ENCODE peak calls at places on chromosomes 13 and 19, in five cellular contexts. N, V, I, H and X are unnamed samples.

GRCh38 chr13:48500652-48501197 is 32.2 kb downstream of the RCBTB2 start:
- DNase-seq in N (no peak), V (no peak), I (no peak), H (no peak), X (no peak)

GRCh38 chr19:14556662-14557188 is 15.1 kb downstream of the NDUFB7 start:
- DNase-seq in N (peak), V (peak), I (peak), H (peak), X (peak)

GRCh38 chr13:78595819-78596700 is 7.3 kb downstream of the POU4F1 start:
- DNase-seq in N (no peak), V (no peak), I (no peak), H (no peak), X (no peak)

GRCh38 chr19:18848860-18849661 is 17.3 kb downstream of the UPF1 start:
- DNase-seq in N (no peak), V (peak), I (peak), H (no peak), X (no peak)

GRCh38 chr19:45643024-45643926 is 4.1 kb upstream of the EML2 start:
- DNase-seq in N (peak), V (peak), I (peak), H (peak), X (no peak)

GRCh38 chr13:111632906-111633305 is 312.5 kb downstream of the TEX29 start:
- DNase-seq in N (no peak), V (no peak), I (no peak), H (no peak), X (peak)

GRCh38 chr13:31930901-31931522 is 100.6 kb upstream of the FRY start:
- DNase-seq in N (no peak), V (no peak), I (no peak), H (no peak), X (no peak)

GRCh38 chr19:58538257-58539168 is 5.4 kb upstream of the TRIM28 start:
- DNase-seq in N (peak), V (no peak), I (peak), H (peak), X (peak)

GRCh38 chr19:40424637-40425449 is 949 bp downstream of the SERTAD1 start:
- DNase-seq in N (peak), V (no peak), I (no peak), H (no peak), X (no peak)

GRCh38 chr19:46828484-46828883 is 22.2 kb downstream of the AP2S1 start:
- DNase-seq in N (no peak), V (no peak), I (no peak), H (no peak), X (no peak)

GRCh38 chr19:36203293-36203692 is 11.2 kb downstream of the ZNF565 start:
- DNase-seq in N (no peak), V (no peak), I (no peak), H (no peak), X (no peak)

GRCh38 chr19:38679839-38680238 is 32.4 kb downstream of the ACTN4 start:
- DNase-seq in N (no peak), V (no peak), I (no peak), H (no peak), X (no peak)

GRCh38 chr19:51025401-51025800 is 1.0 kb downstream of the KLK11 start:
- DNase-seq in N (no peak), V (no peak), I (no peak), H (no peak), X (no peak)

GRCh38 chr13:34161829-34162544 is 344.0 kb downstream of the RFC3 start:
- DNase-seq in N (no peak), V (no peak), I (no peak), H (no peak), X (no peak)

GRCh38 chr19:43124360-43124759 is 41.9 kb upstream of the PSG2 start:
- DNase-seq in N (no peak), V (no peak), I (no peak), H (no peak), X (no peak)

GRCh38 chr13:30382836-30383525 is 39.3 kb upstream of the UBE2L5 start:
- DNase-seq in N (no peak), V (no peak), I (no peak), H (no peak), X (no peak)

GRCh38 chr13:105878119-105878518 is 657.3 kb downstream of the EFNB2 start:
- DNase-seq in N (no peak), V (no peak), I (no peak), H (no peak), X (no peak)

GRCh38 chr13:77384999-77385398 is 58.1 kb upstream of the MYCBP2 start:
- DNase-seq in N (no peak), V (no peak), I (no peak), H (no peak), X (no peak)

GRCh38 chr13:113864303-113864890 is 521 bp upstream of the GAS6 start:
- DNase-seq in N (no peak), V (no peak), I (no peak), H (no peak), X (no peak)
- H3K27ac ChIP-seq in N (no peak), V (no peak), I (peak), H (no peak), X (no peak)

DNA sequence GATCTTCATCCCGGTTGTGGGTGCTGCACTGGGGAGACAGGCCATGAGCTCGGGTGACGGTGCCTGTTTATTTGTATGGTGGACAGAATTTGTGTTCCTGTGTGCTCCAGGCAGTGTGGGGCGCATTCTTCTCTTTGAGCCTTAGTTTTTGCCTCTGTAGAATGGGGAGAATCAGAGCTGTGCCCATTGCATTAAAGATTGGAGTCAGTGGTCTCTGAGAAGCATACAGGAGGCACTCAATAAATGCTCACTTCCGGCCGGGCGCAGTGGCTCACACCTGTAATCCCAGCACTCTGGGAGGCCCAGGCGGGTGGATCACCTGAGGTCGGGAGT is 23.0 kb downstream of the NFIC start:
- DNase-seq in N (no peak), V (no peak), I (no peak), H (no peak), X (no peak)
- H3K27ac ChIP-seq in N (no peak), V (no peak), I (peak), H (no peak), X (no peak)

DNA sequence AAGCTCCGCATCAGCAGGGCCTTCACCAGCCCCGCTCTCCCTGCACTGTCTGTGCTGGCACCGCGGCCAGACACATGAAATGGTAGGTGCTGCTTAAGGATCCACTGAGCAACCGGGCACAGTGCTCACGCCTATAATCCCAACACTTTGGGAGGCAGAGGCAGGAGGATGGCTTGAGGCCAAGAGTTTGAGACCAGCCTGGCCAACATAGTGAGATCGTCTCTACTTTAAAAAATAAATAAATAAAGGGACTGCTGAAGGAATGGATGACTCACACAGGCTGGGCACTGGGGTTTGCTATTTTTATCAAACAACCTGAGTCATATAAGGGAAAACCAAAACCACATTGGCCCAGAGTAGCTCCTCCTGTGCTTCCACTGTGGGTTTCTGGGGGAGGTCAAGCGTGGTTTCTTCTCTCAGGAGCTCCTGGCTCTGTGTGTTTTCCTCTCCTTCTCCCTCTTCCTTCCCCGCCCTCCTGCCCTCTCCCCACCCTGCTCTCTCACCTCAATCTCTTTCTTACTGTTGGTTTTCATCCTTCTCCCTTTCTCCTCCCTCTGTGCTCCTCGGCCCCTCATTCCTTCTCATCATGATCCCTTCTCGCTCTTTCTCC is 21.3 kb downstream of the VRK3 start:
- DNase-seq in N (peak), V (no peak), I (peak), H (no peak), X (no peak)
- H3K27ac ChIP-seq in N (no peak), V (no peak), I (no peak), H (peak), X (no peak)

DNA sequence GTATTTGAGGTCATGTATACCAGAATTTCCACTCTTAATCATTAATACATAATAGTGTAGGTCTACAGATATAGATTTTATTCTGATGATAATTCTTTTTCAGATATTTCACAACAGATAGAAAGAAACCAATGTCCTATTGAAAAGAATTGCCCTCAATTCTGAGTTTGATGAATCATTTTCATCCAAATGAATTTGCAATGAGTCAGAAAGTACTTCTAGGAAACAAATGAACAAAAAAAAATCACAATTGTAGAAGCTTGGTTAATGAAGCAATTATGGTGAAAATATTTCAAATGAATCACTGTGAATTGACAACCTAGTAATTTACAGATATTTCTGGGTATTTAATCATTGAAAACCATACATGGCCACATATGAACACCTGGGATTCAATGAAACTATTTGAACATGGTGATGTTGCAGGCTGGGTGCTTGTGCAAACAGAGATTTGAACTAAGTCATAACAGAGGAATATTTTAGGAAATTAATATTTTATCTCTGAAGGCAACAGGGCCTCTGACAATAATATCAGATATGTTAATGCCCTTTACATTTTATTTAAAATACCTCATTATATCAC is 360.9 kb downstream of the SLITRK5 start:
- DNase-seq in N (no peak), V (no peak), I (no peak), H (no peak), X (no peak)
- H3K27ac ChIP-seq in N (no peak), V (no peak), I (no peak), H (no peak), X (no peak)

GRCh38 chr19:13118424-13119193 is 545 bp downstream of the NACC1 start:
- DNase-seq in N (no peak), V (no peak), I (no peak), H (no peak), X (no peak)
- H3K27ac ChIP-seq in N (peak), V (no peak), I (peak), H (peak), X (no peak)

GRCh38 chr13:109764474-109765292 is 21.7 kb downstream of the IRS2 start:
- DNase-seq in N (no peak), V (peak), I (no peak), H (no peak), X (no peak)
- H3K27ac ChIP-seq in N (no peak), V (peak), I (no peak), H (no peak), X (no peak)

GRCh38 chr19:16116067-16116466 is 4.4 kb downstream of the RAB8A start:
- DNase-seq in N (no peak), V (no peak), I (no peak), H (no peak), X (no peak)
- H3K27ac ChIP-seq in N (no peak), V (no peak), I (no peak), H (no peak), X (no peak)

GRCh38 chr19:29947871-29948270 is 5.8 kb downstream of the URI1 start:
- DNase-seq in N (no peak), V (no peak), I (no peak), H (no peak), X (no peak)

GRCh38 chr19:29952646-29953045 is 10.6 kb downstream of the URI1 start:
- DNase-seq in N (no peak), V (no peak), I (no peak), H (no peak), X (no peak)

GRCh38 chr19:29953352-29954247 is 11.6 kb downstream of the URI1 start:
- DNase-seq in N (no peak), V (no peak), I (no peak), H (no peak), X (no peak)

GRCh38 chr19:29956855-29957254 is 14.8 kb downstream of the URI1 start:
- DNase-seq in N (no peak), V (no peak), I (no peak), H (no peak), X (no peak)

GRCh38 chr19:29952127-29952526 is 10.1 kb downstream of the URI1 start:
- DNase-seq in N (no peak), V (no peak), I (no peak), H (no peak), X (no peak)
- H3K27ac ChIP-seq in N (no peak), V (no peak), I (no peak), H (no peak), X (no peak)

GRCh38 chr13:26853272-26853818 is 92.8 kb upstream of the GPR12 start:
- DNase-seq in N (no peak), V (no peak), I (no peak), H (no peak), X (no peak)
- H3K27ac ChIP-seq in N (no peak), V (no peak), I (no peak), H (no peak), X (no peak)